ENCODE peak calls at places on chromosomes 3 and 15, in six cellular contexts. P is GM12878, N is sigmoid colon, A is heart left ventricle, F is HCT116, X is lower lobe of right lung. U is an unnamed sample.

GRCh38 chr3:127959873-127960272 is 44.8 kb downstream of the KBTBD12 start:
- DNase-seq in X (no peak), A (peak; percentile 43), F (no peak), N (no peak), P (no peak), U (no peak)

GRCh38 chr15:98580577-98580976 is 67.8 kb upstream of the IGF1R start:
- DNase-seq in A (no peak), P (no peak), N (no peak), X (no peak), F (no peak), U (no peak)

GRCh38 chr3:58350627-58351013 is 17.9 kb downstream of the PXK start:
- DNase-seq in X (no peak), A (no peak), N (no peak), P (no peak), F (no peak), U (no peak)

GRCh38 chr3:51682079-51682478 is 11.0 kb downstream of the TEX264 start:
- DNase-seq in F (peak; percentile 72), X (no peak), A (peak; percentile 81), N (peak; percentile 83), P (peak; percentile 81), U (peak; percentile 59)

GRCh38 chr3:127970966-127971592 is 56.0 kb downstream of the KBTBD12 start:
- DNase-seq in N (no peak), P (peak; percentile 26), A (no peak), X (no peak), F (peak; percentile 54), U (no peak)

GRCh38 chr3:23968467-23969184 is 23.5 kb downstream of the NR1D2 start:
- DNase-seq in P (no peak), X (no peak), N (no peak), A (no peak), F (no peak), U (no peak)

GRCh38 chr3:57738406-57738805 is 17.7 kb upstream of the SLMAP start:
- DNase-seq in A (no peak), N (no peak), F (no peak), X (no peak), P (no peak), U (no peak)

GRCh38 chr15:62649793-62650420 is 392.6 kb upstream of the TPM1 start:
- DNase-seq in P (peak; percentile 46), F (no peak), A (peak; percentile 56), X (no peak), N (peak; percentile 75), U (no peak)

GRCh38 chr3:61371123-61371522 is 119.9 kb upstream of the FHIT start:
- DNase-seq in N (no peak), X (no peak), P (no peak), A (no peak), F (peak; percentile 35), U (no peak)

GRCh38 chr3:57434041-57434440 is 110.1 kb downstream of the DNAH12 start:
- DNase-seq in X (no peak), F (peak; percentile 62), P (no peak), A (no peak), N (no peak), U (no peak)

GRCh38 chr3:128801779-128802369 is 75.9 kb downstream of the RAB7A start:
- DNase-seq in X (no peak), N (no peak), P (no peak), F (no peak), A (peak; percentile 64), U (no peak)

GRCh38 chr3:126311338-126311978 is 45.8 kb downstream of the KLF15 start:
- DNase-seq in N (no peak), P (no peak), A (no peak), X (no peak), F (no peak), U (no peak)

GRCh38 chr3:12663311-12663935 is 494 bp downstream of the RAF1 start:
- DNase-seq in N (peak; percentile 76), A (peak; percentile 52), F (no peak), P (no peak), X (peak; percentile 71), U (peak; percentile 49)

GRCh38 chr3:50448752-50449539 is 54.5 kb downstream of the CACNA2D2 start:
- DNase-seq in F (no peak), A (no peak), P (no peak), X (no peak), N (no peak), U (no peak)

GRCh38 chr3:169871129-169871886 is 1.6 kb upstream of the LRRC31 start:
- DNase-seq in X (peak; percentile 62), A (no peak), N (no peak), F (no peak), P (no peak), U (no peak)

GRCh38 chr15:68365140-68365745 is 66.7 kb downstream of the ITGA11 start:
- DNase-seq in N (no peak), P (no peak), F (no peak), X (no peak), A (peak; percentile 68), U (no peak)

GRCh38 chr15:58503139-58504027 is 71.6 kb downstream of the LIPC start:
- DNase-seq in P (no peak), N (no peak), X (no peak), F (no peak), A (no peak), U (no peak)

GRCh38 chr15:99343836-99344551 is 92.7 kb downstream of the LRRC28 start:
- DNase-seq in N (no peak), P (no peak), A (peak; percentile 58), F (no peak), X (no peak), U (no peak)

GRCh38 chr3:123801474-123801873 is 82.7 kb downstream of the MYLK start:
- DNase-seq in A (no peak), P (no peak), N (no peak), X (no peak), F (no peak), U (no peak)

GRCh38 chr3:58237940-58238681 is 519 bp downstream of the ABHD6 start:
- DNase-seq in P (no peak), A (peak; percentile 76), X (peak; percentile 84), N (peak; percentile 88), F (no peak), U (peak; percentile 89)

GRCh38 chr15:25848325-25848724 is 14.8 kb downstream of the ATP10A start:
- DNase-seq in P (no peak), F (no peak), X (no peak), A (no peak), N (no peak), U (no peak)

GRCh38 chr15:58329781-58330467 is 101.9 kb upstream of the LIPC start:
- DNase-seq in X (peak; percentile 47), F (no peak), P (no peak), A (peak; percentile 32), N (no peak), U (no peak)

GRCh38 chr3:58952128-58952917 is 97.5 kb downstream of the CFAP20DC start:
- DNase-seq in F (no peak), A (no peak), X (no peak), N (no peak), P (peak; percentile 17), U (no peak)

GRCh38 chr3:160804762-160805161 is 48.7 kb downstream of the PPM1L start:
- DNase-seq in P (no peak), N (peak; percentile 87), X (no peak), A (peak; percentile 83), F (no peak), U (no peak)

GRCh38 chr3:100754563-100755334 is 45.5 kb downstream of the TFG start:
- DNase-seq in N (no peak), P (no peak), A (no peak), F (no peak), X (no peak), U (no peak)

GRCh38 chr3:172512363-172512762 is 10.9 kb downstream of the TNFSF10 start:
- DNase-seq in F (no peak), N (peak; percentile 76), X (peak; percentile 84), P (peak; percentile 55), A (peak; percentile 69), U (peak; percentile 93)
- H3K27ac ChIP-seq in F (no peak overlapping the region), N (no peak overlapping the region), X (peak overlapping the region; percentile 69), P (peak overlapping the region; percentile 27), A (no peak overlapping the region), U (peak overlapping the region; percentile 42)

DNA sequence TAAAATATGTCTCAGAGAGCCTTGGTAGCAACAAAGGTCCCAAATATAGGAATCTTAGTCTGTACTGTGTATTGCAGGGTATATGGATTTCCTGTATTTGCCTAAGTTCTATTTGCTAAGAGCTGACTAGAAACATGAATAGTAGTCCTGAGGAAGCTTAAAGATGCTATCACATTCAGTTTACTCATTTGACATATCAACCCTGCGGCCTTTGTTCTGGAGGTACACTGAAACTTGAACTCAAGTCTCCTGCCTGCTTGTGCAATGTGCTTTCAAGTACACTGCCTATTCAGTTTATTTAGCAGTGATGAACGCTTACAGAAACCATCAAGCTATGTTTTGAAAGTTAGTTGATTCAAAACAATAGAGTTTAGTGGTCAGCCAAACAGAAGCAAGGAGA is 21.1 kb downstream of the IL1RAP start:
- DNase-seq in A (no peak), N (no peak), F (no peak), X (no peak), P (no peak), U (no peak)
- H3K27ac ChIP-seq in A (no peak overlapping the region), N (no peak overlapping the region), F (no peak overlapping the region), X (no peak overlapping the region), P (no peak overlapping the region), U (peak overlapping the region; percentile 65)

GRCh38 chr3:86993704-86994103 is 2.8 kb upstream of the VGLL3 start:
- DNase-seq in N (no peak), X (no peak), F (no peak), P (no peak), A (no peak), U (no peak)
- H3K27ac ChIP-seq in N (peak overlapping the region; percentile 54), X (no peak overlapping the region), F (no peak overlapping the region), P (no peak overlapping the region), A (no peak overlapping the region), U (no peak overlapping the region)

GRCh38 chr3:9934235-9934621 is 594 bp downstream of the CRELD1 start:
- DNase-seq in A (no peak), P (no peak), F (no peak), N (no peak), X (no peak), U (no peak)
- H3K27ac ChIP-seq in A (peak overlapping the region; percentile 80), P (peak overlapping the region; percentile 86), F (peak overlapping the region; percentile 84), N (peak overlapping the region; percentile 98), X (peak overlapping the region; percentile 95), U (peak overlapping the region; percentile 88)

GRCh38 chr3:147297756-147298155 is 108.6 kb downstream of the ZIC4 start:
- DNase-seq in P (no peak), X (no peak), A (no peak), N (no peak), F (no peak), U (no peak)
- H3K27ac ChIP-seq in P (no peak overlapping the region), X (no peak overlapping the region), A (no peak overlapping the region), N (peak overlapping the region; percentile 45), F (no peak overlapping the region), U (no peak overlapping the region)

DNA sequence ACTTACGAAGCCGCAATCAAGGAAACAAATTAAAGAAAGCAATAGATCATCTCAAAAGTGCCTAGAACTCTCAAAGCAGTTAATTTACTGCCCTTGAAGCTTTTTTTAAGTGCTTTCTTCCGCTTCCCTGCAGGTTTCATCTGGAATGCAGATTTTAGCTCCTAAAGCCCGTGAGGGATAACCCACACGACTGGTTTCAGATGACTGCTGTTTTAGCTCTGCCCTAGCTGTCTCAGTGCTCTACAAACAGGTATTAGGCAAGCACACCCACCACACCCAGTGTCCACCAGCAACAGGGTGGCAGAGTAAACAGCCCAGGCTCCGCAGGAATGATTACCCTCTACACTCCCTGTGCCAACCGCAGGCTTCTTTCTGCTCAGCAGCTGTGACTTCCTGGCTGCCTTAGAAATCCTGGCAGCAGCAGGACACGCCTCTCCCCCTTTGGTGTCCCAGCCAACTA is 126.0 kb downstream of the FMN1 start:
- DNase-seq in P (no peak), N (no peak), F (no peak), X (peak; percentile 89), A (peak; percentile 46), U (peak; percentile 78)
- H3K27ac ChIP-seq in P (no peak overlapping the region), N (no peak overlapping the region), F (no peak overlapping the region), X (peak overlapping the region; percentile 85), A (peak overlapping the region; percentile 42), U (peak overlapping the region; percentile 78)